ENCODE peak calls at places on chromosomes 2 and 18, in seven cellular contexts. G is spleen; P is iPS-NIHi11; I is GM23248; T is kidney epithelial cell; Z is CD4-positive, alpha-beta T cell; K is HS-5. O is an unnamed sample.

GRCh38 chr18:67731853-67732252 is 215.3 kb upstream of the DSEL start:
- DNase-seq in G (no peak), P (no peak), I (peak), T (no peak), Z (no peak), K (peak), O (no peak)

GRCh38 chr2:191866675-191867506 is 20.0 kb upstream of the CAVIN2 start:
- DNase-seq in G (no peak), P (peak), I (peak), T (peak), Z (no peak), K (peak), O (no peak)

GRCh38 chr2:207184768-207185167 is 19.0 kb upstream of the KLF7 start:
- DNase-seq in G (no peak), P (no peak), I (peak), T (no peak), Z (no peak), K (no peak), O (no peak)

GRCh38 chr2:239308696-239309397 is 92.0 kb downstream of the HDAC4 start:
- DNase-seq in G (peak), P (no peak), I (peak), T (no peak), Z (no peak), K (peak), O (no peak)

GRCh38 chr2:29606105-29606871 is 315.1 kb downstream of the ALK start:
- DNase-seq in G (no peak), P (no peak), I (peak), T (peak), Z (no peak), K (peak), O (no peak)

GRCh38 chr2:12856934-12857660 is 140.4 kb downstream of the TRIB2 start:
- DNase-seq in G (no peak), P (no peak), I (peak), T (peak), Z (peak), K (peak), O (peak)

GRCh38 chr2:85308951-85309555 is 18.7 kb downstream of the TGOLN2 start:
- DNase-seq in G (peak), P (peak), I (peak), T (peak), Z (no peak), K (no peak), O (no peak)

GRCh38 chr2:23380562-23381065 is 4.4 kb upstream of the KLHL29 start:
- DNase-seq in G (no peak), P (no peak), I (no peak), T (no peak), Z (peak), K (no peak), O (no peak)